ENCODE peak calls at places on chromosomes 2 and 18, in ten cellular contexts. W is DND-41, F is thyroid gland, X is A549, A is heart left ventricle, Z is spleen, E is ovary, V is right lobe of liver, K is psoas muscle, H is HepG2. G is an unnamed sample.

GRCh38 chr2:237673130-237673921 is 45.9 kb downstream of the LRRFIP1 start:
- DNase-seq in W (peak; percentile 90), F (peak; percentile 36), X (peak; percentile 78), A (peak; percentile 75), Z (peak; percentile 96), E (no peak), V (peak; percentile 82), K (peak; percentile 68), H (peak; percentile 74), G (peak; percentile 84)

GRCh38 chr2:54588244-54588899 is 132.2 kb downstream of the SPTBN1 start:
- DNase-seq in W (no peak), F (no peak), X (no peak), A (no peak), Z (no peak), E (no peak), V (no peak), K (no peak), H (no peak), G (no peak)

GRCh38 chr18:61335737-61336555 is 2.7 kb downstream of the CDH20 start:
- DNase-seq in W (no peak), F (no peak), X (no peak), A (no peak), Z (no peak), E (no peak), V (no peak), K (no peak), H (no peak), G (no peak)

GRCh38 chr2:15839461-15840124 is 100.8 kb upstream of the MYCN start:
- DNase-seq in W (no peak), F (no peak), X (no peak), A (no peak), Z (no peak), E (no peak), V (no peak), K (no peak), H (no peak), G (no peak)

GRCh38 chr18:73615506-73615905 is 532.1 kb downstream of the FBXO15 start:
- DNase-seq in W (no peak), F (no peak), X (no peak), A (no peak), Z (no peak), E (no peak), V (no peak), K (no peak), H (no peak), G (no peak)

GRCh38 chr2:45119855-45120254 is 110.6 kb upstream of the SIX2 start:
- DNase-seq in W (no peak), F (no peak), X (no peak), A (no peak), Z (no peak), E (no peak), V (no peak), K (no peak), H (no peak), G (no peak)

GRCh38 chr2:186589733-186590537 is at the start of gene ITGAV:
- DNase-seq in W (peak; percentile 85), F (peak; percentile 97), X (peak; percentile 84), A (peak; percentile 97), Z (peak; percentile 97), E (peak; percentile 89), V (peak; percentile 96), K (peak; percentile 91), H (peak; percentile 93), G (peak; percentile 94)

GRCh38 chr2:113167115-113167932 is 6.4 kb upstream of the PSD4 start:
- DNase-seq in W (peak; percentile 40), F (peak; percentile 61), X (no peak), A (no peak), Z (peak; percentile 80), E (no peak), V (peak; percentile 96), K (peak; percentile 39), H (peak; percentile 93), G (no peak)

GRCh38 chr2:241177526-241177925 is 11.0 kb upstream of the ANO7 start:
- DNase-seq in W (no peak), F (no peak), X (no peak), A (no peak), Z (no peak), E (no peak), V (no peak), K (no peak), H (no peak), G (no peak)

GRCh38 chr2:186027922-186028321 is 289.3 kb downstream of the FSIP2 start:
- DNase-seq in W (no peak), F (no peak), X (no peak), A (no peak), Z (no peak), E (no peak), V (no peak), K (no peak), H (no peak), G (no peak)

GRCh38 chr2:160214461-160215055 is 14.5 kb upstream of the ITGB6 start:
- DNase-seq in W (peak; percentile 87), F (peak; percentile 79), X (peak; percentile 69), A (peak; percentile 73), Z (no peak), E (no peak), V (no peak), K (peak; percentile 24), H (peak; percentile 42), G (no peak)

GRCh38 chr2:86552889-86553288 is 10.4 kb downstream of the CHMP3 start:
- DNase-seq in W (no peak), F (no peak), X (no peak), A (no peak), Z (no peak), E (no peak), V (no peak), K (no peak), H (no peak), G (no peak)

GRCh38 chr2:74481961-74482800 is 617 bp downstream of the CCDC142 start:
- DNase-seq in W (peak; percentile 65), F (no peak), X (no peak), A (no peak), Z (peak; percentile 92), E (peak; percentile 56), V (no peak), K (no peak), H (no peak), G (peak; percentile 74)

GRCh38 chr18:45519881-45520280 is 95.4 kb upstream of the SLC14A2 start:
- DNase-seq in W (no peak), F (no peak), X (no peak), A (no peak), Z (no peak), E (no peak), V (no peak), K (no peak), H (no peak), G (no peak)

GRCh38 chr18:47946889-47947288 is 16.4 kb upstream of the SMAD2 start:
- DNase-seq in W (no peak), F (no peak), X (no peak), A (no peak), Z (no peak), E (no peak), V (no peak), K (no peak), H (no peak), G (no peak)

GRCh38 chr2:201182650-201183372 is at the start of gene CASP10:
- DNase-seq in W (peak; percentile 44), F (no peak), X (peak; percentile 84), A (no peak), Z (no peak), E (no peak), V (no peak), K (no peak), H (peak; percentile 94), G (peak; percentile 20)

GRCh38 chr2:108447947-108448677 is 894 bp upstream of the GCC2 start:
- DNase-seq in W (no peak), F (no peak), X (peak; percentile 8), A (no peak), Z (no peak), E (no peak), V (no peak), K (no peak), H (peak; percentile 56), G (no peak)

GRCh38 chr2:41867553-41867952 is 180.3 kb upstream of the PKDCC start:
- DNase-seq in W (no peak), F (no peak), X (no peak), A (no peak), Z (no peak), E (peak; percentile 32), V (no peak), K (no peak), H (no peak), G (no peak)

GRCh38 chr2:240288087-240288521 is 147.4 kb upstream of the GPC1 start:
- DNase-seq in W (peak; percentile 0), F (no peak), X (no peak), A (no peak), Z (no peak), E (no peak), V (no peak), K (no peak), H (no peak), G (no peak)

GRCh38 chr2:98378901-98379300 is 32.6 kb downstream of the CNGA3 start:
- DNase-seq in W (no peak), F (peak; percentile 84), X (no peak), A (peak; percentile 87), Z (no peak), E (peak; percentile 53), V (no peak), K (no peak), H (no peak), G (no peak)

GRCh38 chr2:179298666-179299065 is 34.0 kb upstream of the SESTD1 start:
- DNase-seq in W (no peak), F (no peak), X (no peak), A (no peak), Z (no peak), E (no peak), V (no peak), K (no peak), H (no peak), G (no peak)

GRCh38 chr2:38835015-38835601 is 40.6 kb downstream of the DHX57 start:
- DNase-seq in W (no peak), F (no peak), X (no peak), A (no peak), Z (no peak), E (no peak), V (no peak), K (no peak), H (peak; percentile 55), G (peak; percentile 56)
- TF ChIP-seq CTCF in W (peak; percentile 60), F (no peak), X (peak; percentile 68), A (no peak), Z (no peak), E (no peak), V (peak; percentile 42), K (no peak), H (peak; percentile 69), G (peak; percentile 68)

GRCh38 chr2:122011493-122012270 is 256.2 kb downstream of the TSN start:
- DNase-seq in W (no peak), F (no peak), X (no peak), A (no peak), Z (no peak), E (no peak), V (no peak), K (no peak), H (no peak), G (no peak)
- H3K4me1 ChIP-seq in W (no peaks in the 10 kb centered on the region), F (no peaks in the 10 kb centered on the region), X (no peaks in the 10 kb centered on the region), A (no peaks in the 10 kb centered on the region), Z (no peaks in the 10 kb centered on the region), E (no peaks in the 10 kb centered on the region), V (no peaks in the 10 kb centered on the region), K (no peaks in the 10 kb centered on the region), H (no peaks in the 10 kb centered on the region), G (peaks cover 15% of the 10 kb centered on the region)

GRCh38 chr2:145919507-145919906 is 1399.6 kb upstream of the ZEB2 start:
- DNase-seq in W (no peak), F (no peak), X (no peak), A (no peak), Z (no peak), E (no peak), V (no peak), K (no peak), H (no peak), G (no peak)
- TF ChIP-seq CTCF in W (no peak), F (no peak), X (peak; percentile 23), A (no peak), Z (no peak), E (no peak), V (peak; percentile 15), K (no peak), H (peak; percentile 41), G (no peak)

GRCh38 chr2:39139511-39140237 is 18.8 kb upstream of the SOS1 start:
- DNase-seq in W (no peak), F (no peak), X (no peak), A (no peak), Z (no peak), E (no peak), V (no peak), K (no peak), H (no peak), G (no peak)
- H3K4me1 ChIP-seq in W (peaks cover 28% of the 10 kb centered on the region), F (no peaks in the 10 kb centered on the region), X (peaks cover 34% of the 10 kb centered on the region), A (peaks cover 9% of the 10 kb centered on the region), Z (peaks cover 43% of the 10 kb centered on the region), E (peaks cover 2% of the 10 kb centered on the region), V (no peaks in the 10 kb centered on the region), K (peaks cover 22% of the 10 kb centered on the region), H (peaks cover 61% of the 10 kb centered on the region), G (no peaks in the 10 kb centered on the region)

G was measured in neural progenitor cell.